ENCODE peak calls at places on chromosome 21, in five cellular contexts. W is fibroblast of lung; L is CD8-positive, alpha-beta memory T cell; T is breast epithelium; D is CD4-positive, alpha-beta memory T cell. S is an unnamed sample. For H3K4me1, the result is how much of the 10 kb centered on the place peaks cover.

GRCh38 chr21:29677326-29677725 is 262.5 kb downstream of the GRIK1 start:
- DNase-seq in W (no peak), L (no peak), T (no peak), D (no peak), S (no peak)

GRCh38 chr21:28832013-28832714 is 160.5 kb downstream of the LTN1 start:
- DNase-seq in W (no peak), L (no peak), T (no peak), D (peak), S (no peak)

GRCh38 chr21:32276671-32277070 is 2.2 kb downstream of the MIS18A start:
- DNase-seq in W (no peak), L (no peak), T (no peak), D (no peak), S (no peak)

GRCh38 chr21:29114765-29115164 is 15.7 kb upstream of the MAP3K7CL start:
- DNase-seq in W (peak), L (no peak), T (no peak), D (no peak), S (no peak)

GRCh38 chr21:17901458-17902092 is 82.4 kb upstream of the C21orf91 start:
- DNase-seq in W (no peak), L (no peak), T (no peak), D (no peak), S (no peak)

GRCh38 chr21:21309510-21309909 is 311.3 kb downstream of the NCAM2 start:
- DNase-seq in W (no peak), L (no peak), T (no peak), D (no peak), S (no peak)

GRCh38 chr21:30981403-30981802 is 56.9 kb downstream of the KRTAP19-8 start:
- DNase-seq in W (no peak), L (no peak), T (no peak), D (no peak), S (no peak)

GRCh38 chr21:37427221-37427620 is 60.6 kb downstream of the DYRK1A start:
- DNase-seq in W (no peak), L (no peak), T (no peak), D (no peak), S (no peak)

GRCh38 chr21:36841866-36842265 is 124.6 kb downstream of the HLCS start:
- DNase-seq in W (no peak), L (no peak), T (no peak), D (no peak), S (no peak)

GRCh38 chr21:16588433-16588860 is 858.7 kb downstream of the USP25 start:
- DNase-seq in W (peak), L (no peak), T (peak), D (no peak), S (no peak)

GRCh38 chr21:37210017-37210593 is 57.0 kb downstream of the VPS26C start:
- DNase-seq in W (no peak), L (no peak), T (no peak), D (no peak), S (no peak)

GRCh38 chr21:27681841-27682240 is 715.0 kb upstream of the ADAMTS5 start:
- DNase-seq in W (peak), L (no peak), T (no peak), D (no peak), S (no peak)

GRCh38 chr21:14581902-14582457 is 35.9 kb upstream of the SAMSN1 start:
- DNase-seq in W (no peak), L (no peak), T (no peak), D (peak), S (no peak)

GRCh38 chr21:30600787-30601186 is at the start of gene KRTAP22-1:
- DNase-seq in W (no peak), L (no peak), T (no peak), D (no peak), S (no peak)

GRCh38 chr21:37059181-37059580 is 13.7 kb downstream of the PIGP start:
- DNase-seq in W (no peak), L (no peak), T (no peak), D (no peak), S (no peak)

GRCh38 chr21:37082856-37083611 is 10.0 kb downstream of the TTC3 start:
- DNase-seq in W (no peak), L (no peak), T (no peak), D (no peak), S (no peak)

GRCh38 chr21:27424601-27425000 is 457.7 kb upstream of the ADAMTS5 start:
- DNase-seq in W (no peak), L (no peak), T (no peak), D (no peak), S (no peak)

GRCh38 chr21:35323947-35324346 is 274.8 kb upstream of the RUNX1 start:
- DNase-seq in W (peak), L (no peak), T (no peak), D (no peak), S (no peak)

GRCh38 chr21:20971296-20971921 is 26.8 kb upstream of the NCAM2 start:
- DNase-seq in W (peak), L (no peak), T (no peak), D (no peak), S (no peak)

GRCh38 chr21:40049959-40050290 is 182.7 kb downstream of the PCP4 start:
- DNase-seq in W (no peak), L (no peak), T (no peak), D (no peak), S (no peak)

GRCh38 chr21:33265664-33266049 is 510 bp upstream of the IL10RB start:
- DNase-seq in W (no peak), L (no peak), T (peak), D (peak), S (no peak)

GRCh38 chr21:35079181-35079580 is 30.1 kb upstream of the RUNX1 start:
- DNase-seq in W (no peak), L (no peak), T (no peak), D (no peak), S (no peak)

GRCh38 chr21:27268290-27268689 is 301.4 kb upstream of the ADAMTS5 start:
- DNase-seq in W (peak), L (no peak), T (no peak), D (no peak), S (no peak)

GRCh38 chr21:28253971-28254370 is 738.7 kb downstream of the LTN1 start:
- DNase-seq in W (no peak), L (no peak), T (no peak), D (no peak), S (no peak)

GRCh38 chr21:15276243-15276642 is 211.4 kb upstream of the NRIP1 start:
- DNase-seq in W (no peak), L (no peak), T (no peak), D (no peak), S (no peak)

GRCh38 chr21:33230518-33231324 is 983 bp downstream of the IFNAR2 start:
- DNase-seq in W (peak), L (peak), T (peak), D (peak), S (no peak)

GRCh38 chr21:28975401-28975800 is 17.3 kb downstream of the LTN1 start:
- DNase-seq in W (peak), L (no peak), T (no peak), D (no peak), S (no peak)

GRCh38 chr21:33937931-33938339 is 22.3 kb upstream of the ATP5PO start:
- DNase-seq in W (no peak), L (peak), T (no peak), D (peak), S (no peak)

GRCh38 chr21:37130971-37131370 is 57.9 kb downstream of the TTC3 start:
- DNase-seq in W (no peak), L (no peak), T (no peak), D (no peak), S (no peak)

GRCh38 chr21:33402011-33402979 is 918 bp upstream of the IFNGR2 start:
- DNase-seq in W (peak), L (no peak), T (peak), D (no peak), S (no peak)

GRCh38 chr21:44941567-44941966 is 1.7 kb downstream of the SLX9 start:
- DNase-seq in W (no peak), L (no peak), T (no peak), D (no peak), S (no peak)

GRCh38 chr21:44939532-44940115 is at the start of gene SLX9:
- DNase-seq in W (peak), L (peak), T (peak), D (peak), S (no peak)

GRCh38 chr21:44942566-44942965 is 2.7 kb downstream of the SLX9 start:
- DNase-seq in W (no peak), L (no peak), T (no peak), D (no peak), S (no peak)

GRCh38 chr21:44938976-44939531 is 775 bp upstream of the SLX9 start:
- DNase-seq in W (no peak), L (no peak), T (peak), D (no peak), S (no peak)

GRCh38 chr21:44940116-44940631 is 345 bp downstream of the SLX9 start:
- DNase-seq in W (no peak), L (no peak), T (no peak), D (no peak), S (no peak)
- H3K4me1 ChIP-seq in W (under half), L (under half), T (under half), D (under half), S (under half)

DNA sequence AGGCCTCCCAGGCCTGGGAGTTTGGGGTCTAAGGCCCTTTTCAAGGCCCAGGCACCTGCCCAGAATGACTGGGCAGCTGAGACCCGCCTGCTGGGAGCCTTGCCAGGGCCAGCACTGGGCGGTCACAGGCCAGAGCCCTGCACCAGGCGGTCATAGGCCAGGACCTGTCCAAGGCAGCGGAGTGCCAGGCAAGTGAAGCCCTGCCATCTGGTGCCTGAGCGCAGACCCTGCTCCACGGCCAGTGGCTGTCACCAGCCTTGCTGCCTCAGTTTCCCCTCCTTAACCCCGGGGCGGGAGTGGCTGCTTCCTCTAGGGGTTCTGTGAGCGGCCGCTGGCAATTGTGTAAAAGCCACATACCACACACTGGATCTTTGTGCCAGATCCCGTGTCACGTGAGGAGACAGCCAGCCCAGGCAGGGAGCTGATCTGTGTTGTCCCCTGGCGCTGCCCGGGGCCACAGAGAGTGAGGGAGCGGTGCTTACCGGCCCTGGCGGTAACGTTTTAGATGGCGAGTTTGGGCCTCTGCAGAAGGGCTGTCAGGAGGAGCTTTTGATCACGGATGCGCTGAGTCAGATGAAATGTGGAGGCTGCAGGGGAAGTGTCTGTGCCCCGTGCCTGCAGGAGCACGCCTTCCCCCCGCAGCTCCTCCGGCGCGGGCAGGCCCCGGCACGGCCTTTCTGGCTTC is 4.6 kb downstream of the COL18A1 start:
- DNase-seq in W (no peak), L (no peak), T (no peak), D (no peak), S (no peak)
- H3K4me1 ChIP-seq in W (under half), L (under half), T (under half), D (under half), S (half or more)

GRCh38 chr21:26068776-26069175 is 101.8 kb downstream of the APP start:
- DNase-seq in W (no peak), L (no peak), T (no peak), D (no peak), S (no peak)
- H3K4me1 ChIP-seq in W (under half), L (under half), T (under half), D (under half), S (under half)

DNA sequence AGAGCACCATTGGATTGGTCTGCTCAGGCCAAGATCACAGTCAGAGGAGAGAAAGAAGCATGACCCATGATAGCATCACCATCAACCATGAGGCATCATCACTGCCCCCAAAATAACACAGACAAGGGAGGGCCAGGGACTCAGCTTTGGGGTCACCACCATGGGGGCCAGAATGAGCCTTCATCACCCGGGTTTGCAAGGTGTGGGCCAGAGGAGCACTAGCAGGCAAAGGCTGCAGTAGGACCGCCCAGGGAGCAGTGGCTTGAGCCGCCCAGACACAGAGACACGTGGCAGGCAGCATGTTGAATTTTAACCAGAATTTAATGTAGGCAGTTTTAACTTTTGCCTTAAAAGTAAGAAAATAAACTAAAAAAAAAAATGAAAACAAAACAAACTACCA is 53.7 kb upstream of the TMPRSS2 start:
- DNase-seq in W (no peak), L (no peak), T (no peak), D (no peak), S (no peak)
- H3K4me1 ChIP-seq in W (under half), L (under half), T (under half), D (under half), S (under half)

GRCh38 chr21:43312011-43312410 is 114.9 kb downstream of the SIK1 start:
- DNase-seq in W (no peak), L (no peak), T (no peak), D (no peak), S (no peak)
- H3K4me1 ChIP-seq in W (under half), L (under half), T (under half), D (under half), S (under half)

DNA sequence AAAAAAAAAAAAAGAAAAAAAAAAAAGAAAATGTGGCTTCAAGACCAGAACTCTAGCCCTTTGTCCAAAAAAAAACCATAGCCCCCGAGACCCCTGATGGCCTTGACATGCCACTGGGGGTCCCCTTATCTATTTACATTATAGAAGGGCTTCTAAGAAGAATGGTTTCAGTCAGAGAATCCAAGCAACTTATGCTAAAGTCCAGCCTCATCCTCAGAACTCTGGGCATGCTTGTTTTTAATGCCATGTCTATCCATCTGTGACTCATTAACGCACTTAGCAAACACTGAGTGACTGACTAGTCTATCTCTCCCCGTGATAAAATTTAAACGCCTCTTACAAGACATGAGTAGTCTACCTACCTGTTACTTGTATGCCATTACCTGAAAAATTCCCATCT is 29.3 kb downstream of the ERG start:
- DNase-seq in W (no peak), L (no peak), T (no peak), D (no peak), S (no peak)
- H3K4me1 ChIP-seq in W (under half), L (under half), T (under half), D (under half), S (under half)

GRCh38 chr21:42255825-42256224 is 36.9 kb downstream of the ABCG1 start:
- DNase-seq in W (no peak), L (no peak), T (no peak), D (no peak), S (no peak)

GRCh38 chr21:42256316-42256715 is 37.4 kb downstream of the ABCG1 start:
- DNase-seq in W (no peak), L (no peak), T (no peak), D (no peak), S (no peak)

GRCh38 chr21:42258150-42258884 is 39.4 kb downstream of the ABCG1 start:
- DNase-seq in W (peak), L (peak), T (peak), D (peak), S (no peak)

GRCh38 chr21:42258885-42259407 is 40.0 kb downstream of the ABCG1 start:
- DNase-seq in W (no peak), L (no peak), T (no peak), D (no peak), S (no peak)

DNA sequence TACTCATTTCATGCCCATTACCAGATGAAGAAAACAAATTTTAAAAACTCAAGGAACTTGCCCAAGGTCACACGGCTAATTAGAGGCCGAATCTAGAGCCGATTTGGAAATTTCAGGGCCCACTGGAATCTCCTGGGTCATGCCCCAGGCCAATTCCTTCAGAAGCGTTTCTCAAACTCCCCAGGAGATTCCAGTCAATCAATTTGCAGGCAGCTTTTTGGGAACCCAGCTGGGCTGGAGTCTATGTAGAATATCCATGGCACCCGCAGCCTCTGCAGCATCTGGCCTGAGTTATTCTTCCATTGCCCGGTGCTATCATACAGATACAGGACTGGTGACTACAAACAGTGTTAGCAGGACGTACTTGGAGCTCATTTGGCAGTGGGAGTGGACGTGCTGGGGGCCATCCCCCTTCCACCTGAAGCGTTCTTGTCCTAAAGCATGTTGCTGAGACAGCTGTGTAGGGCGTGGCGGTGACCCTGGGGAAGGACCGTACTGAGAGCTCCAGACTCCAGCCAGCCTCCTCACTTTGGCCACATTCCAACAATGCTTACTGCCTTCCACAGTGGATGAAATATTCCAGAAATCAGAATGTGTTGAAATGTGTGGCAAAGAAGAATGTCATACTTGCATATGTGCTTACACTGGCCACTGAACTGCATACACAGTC is 38.3 kb downstream of the ABCG1 start:
- DNase-seq in W (no peak), L (no peak), T (no peak), D (no peak), S (no peak)
- H3K4me1 ChIP-seq in W (under half), L (under half), T (under half), D (under half), S (under half)